ENCODE peak calls at places on chromosomes 11 and 22, in seven cellular contexts. Q is H1, F is HCT116, K is K562, C is GM12878, A is HepG2, V is SK-N-SH. E is an unnamed sample.

GRCh38 chr11:47071871-47072270 is 104.8 kb downstream of the ARFGAP2 start:
- DNase-seq in Q (no peak), F (no peak), K (no peak), C (no peak), A (no peak), V (peak), E (no peak)

GRCh38 chr22:35914665-35915476 is 113.8 kb downstream of the RBFOX2 start:
- DNase-seq in Q (peak), F (peak), K (peak), C (no peak), A (peak), V (peak), E (peak)

GRCh38 chr11:120256178-120256577 is 16.2 kb downstream of the POU2F3 start:
- DNase-seq in Q (no peak), F (no peak), K (no peak), C (no peak), A (no peak), V (no peak), E (no peak)

GRCh38 chr22:46381142-46381541 is 45.6 kb downstream of the TRMU start:
- DNase-seq in Q (no peak), F (no peak), K (no peak), C (no peak), A (no peak), V (no peak), E (no peak)

GRCh38 chr22:46653596-46653995 is 33.4 kb downstream of the GRAMD4 start:
- DNase-seq in Q (no peak), F (no peak), K (no peak), C (peak), A (no peak), V (no peak), E (no peak)

GRCh38 chr11:129590753-129591475 is 215.3 kb downstream of the BARX2 start:
- DNase-seq in Q (no peak), F (no peak), K (no peak), C (no peak), A (no peak), V (no peak), E (no peak)

GRCh38 chr11:57885298-57886035 is 123.9 kb downstream of the CTNND1 start:
- DNase-seq in Q (no peak), F (no peak), K (peak), C (no peak), A (peak), V (no peak), E (peak)

GRCh38 chr11:70468256-70469230 is 70.2 kb downstream of the CTTN start:
- DNase-seq in Q (no peak), F (no peak), K (peak), C (no peak), A (no peak), V (no peak), E (no peak)

GRCh38 chr11:109073032-109073822 is 348.8 kb upstream of the C11orf87 start:
- DNase-seq in Q (no peak), F (no peak), K (no peak), C (no peak), A (no peak), V (no peak), E (no peak)

GRCh38 chr11:113521737-113522517 is 46.7 kb upstream of the DRD2 start:
- DNase-seq in Q (no peak), F (no peak), K (no peak), C (no peak), A (no peak), V (no peak), E (no peak)

GRCh38 chr11:43010042-43010441 is 301.8 kb upstream of the API5 start:
- DNase-seq in Q (no peak), F (no peak), K (no peak), C (no peak), A (no peak), V (no peak), E (no peak)

GRCh38 chr22:46693634-46694422 is 44.2 kb downstream of the CERK start:
- DNase-seq in Q (no peak), F (no peak), K (no peak), C (no peak), A (no peak), V (no peak), E (peak)

GRCh38 chr22:49154433-49154832 is 673.2 kb downstream of the BRD1 start:
- DNase-seq in Q (no peak), F (no peak), K (no peak), C (no peak), A (no peak), V (no peak), E (no peak)

GRCh38 chr22:49155039-49155808 is 672.4 kb downstream of the BRD1 start:
- DNase-seq in Q (no peak), F (no peak), K (no peak), C (no peak), A (no peak), V (no peak), E (no peak)

GRCh38 chr22:49157529-49158339 is 669.9 kb downstream of the BRD1 start:
- DNase-seq in Q (no peak), F (no peak), K (no peak), C (no peak), A (no peak), V (no peak), E (no peak)

GRCh38 chr22:49156662-49157285 is 670.9 kb downstream of the BRD1 start:
- DNase-seq in Q (no peak), F (no peak), K (no peak), C (no peak), A (no peak), V (peak), E (no peak)

GRCh38 chr22:49155809-49156580 is 671.7 kb downstream of the BRD1 start:
- DNase-seq in Q (no peak), F (no peak), K (no peak), C (no peak), A (no peak), V (peak), E (no peak)
- TF ChIP-seq JUND in Q (no peak), F (no peak), K (no peak), C (no peak), A (no peak), V (no peak), E (no peak)

GRCh38 chr11:131190446-131190845 is 180.0 kb upstream of the NTM start:
- DNase-seq in Q (no peak), F (no peak), K (no peak), C (no peak), A (no peak), V (no peak), E (no peak)

GRCh38 chr11:131185915-131186314 is 184.5 kb upstream of the NTM start:
- DNase-seq in Q (no peak), F (no peak), K (no peak), C (no peak), A (no peak), V (no peak), E (no peak)

GRCh38 chr11:131192628-131193027 is 177.8 kb upstream of the NTM start:
- DNase-seq in Q (no peak), F (no peak), K (no peak), C (no peak), A (no peak), V (no peak), E (no peak)

DNA sequence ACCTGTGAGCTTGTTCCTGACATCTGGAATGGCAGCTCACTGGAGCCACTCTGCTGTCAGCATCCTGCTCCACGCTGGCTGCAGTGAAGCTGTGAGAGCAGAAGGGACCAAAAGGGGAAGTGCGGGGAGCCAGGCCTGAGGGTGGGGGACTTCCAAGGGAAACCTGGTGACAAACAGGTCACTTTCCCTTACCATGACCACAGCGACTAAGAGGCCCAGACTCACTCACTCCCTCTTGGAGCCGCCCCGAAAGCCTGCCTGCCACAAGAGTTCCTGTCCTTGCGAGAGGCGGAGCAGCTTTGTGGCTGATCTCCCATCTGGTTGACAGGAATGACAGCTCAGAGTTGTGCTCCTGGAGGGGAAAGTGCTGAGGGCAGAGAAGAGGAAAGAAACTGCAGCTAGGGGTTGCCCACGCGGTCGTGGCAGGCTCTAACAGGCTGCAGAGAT is 183.8 kb upstream of the NTM start:
- DNase-seq in Q (no peak), F (no peak), K (no peak), C (peak), A (no peak), V (no peak), E (no peak)
- TF ChIP-seq JUND in Q (no peak), F (no peak), K (no peak), C (no peak), A (no peak), V (no peak), E (no peak)

GRCh38 chr11:28169816-28170215 is 61.6 kb downstream of the METTL15 start:
- DNase-seq in Q (no peak), F (no peak), K (peak), C (no peak), A (no peak), V (no peak), E (no peak)
- TF ChIP-seq JUND in Q (no peak), F (no peak), K (no peak), C (no peak), A (no peak), V (no peak), E (no peak)

GRCh38 chr22:27159016-27159415 is 501.6 kb downstream of the MIAT start:
- DNase-seq in Q (no peak), F (no peak), K (no peak), C (no peak), A (no peak), V (no peak), E (no peak)

GRCh38 chr22:27153386-27153785 is 496.0 kb downstream of the MIAT start:
- DNase-seq in Q (no peak), F (no peak), K (no peak), C (no peak), A (no peak), V (no peak), E (no peak)

GRCh38 chr22:27159716-27160295 is 502.4 kb downstream of the MIAT start:
- DNase-seq in Q (no peak), F (no peak), K (no peak), C (no peak), A (no peak), V (no peak), E (no peak)

GRCh38 chr22:27154717-27155116 is 497.3 kb downstream of the MIAT start:
- DNase-seq in Q (no peak), F (no peak), K (peak), C (no peak), A (no peak), V (no peak), E (no peak)

GRCh38 chr22:27157090-27157489 is 499.7 kb downstream of the MIAT start:
- DNase-seq in Q (no peak), F (no peak), K (no peak), C (no peak), A (no peak), V (no peak), E (no peak)
- TF ChIP-seq JUND in Q (no peak), F (no peak), K (no peak), C (no peak), A (no peak), V (no peak), E (no peak)

GRCh38 chr22:27732841-27733240 is 68.7 kb downstream of the MN1 start:
- DNase-seq in Q (no peak), F (no peak), K (no peak), C (no peak), A (no peak), V (no peak), E (no peak)

GRCh38 chr22:27732391-27732790 is 69.2 kb downstream of the MN1 start:
- DNase-seq in Q (no peak), F (no peak), K (no peak), C (no peak), A (no peak), V (no peak), E (no peak)

GRCh38 chr22:27734066-27734465 is 67.5 kb downstream of the MN1 start:
- DNase-seq in Q (no peak), F (no peak), K (no peak), C (no peak), A (no peak), V (no peak), E (no peak)

GRCh38 chr22:27730649-27731433 is 70.7 kb downstream of the MN1 start:
- DNase-seq in Q (no peak), F (no peak), K (no peak), C (no peak), A (no peak), V (no peak), E (no peak)

GRCh38 chr22:27731621-27732020 is 69.9 kb downstream of the MN1 start:
- DNase-seq in Q (no peak), F (no peak), K (no peak), C (no peak), A (no peak), V (no peak), E (no peak)
- TF ChIP-seq JUND in Q (no peak), F (no peak), K (no peak), C (no peak), A (no peak), V (no peak), E (no peak)

GRCh38 chr11:77967753-77968152 is 26.7 kb downstream of the INTS4 start:
- DNase-seq in Q (no peak), F (no peak), K (no peak), C (no peak), A (no peak), V (no peak), E (no peak)
- TF ChIP-seq JUND in Q (no peak), F (no peak), K (no peak), C (no peak), A (no peak), V (no peak), E (no peak)

GRCh38 chr22:33418483-33418882 is 360.3 kb upstream of the SYN3 start:
- DNase-seq in Q (no peak), F (no peak), K (no peak), C (no peak), A (no peak), V (no peak), E (no peak)
- TF ChIP-seq JUND in Q (no peak), F (no peak), K (no peak), C (no peak), A (no peak), V (no peak), E (no peak)

E was measured in T47D.